ENCODE peak calls at places on chromosomes 3 and 15, in six cellular contexts. T is CD8-positive, alpha-beta T cell; S is EL; Q is NCI-H524; M is astrocyte of the spinal cord; L is stimulated activated CD4-positive, alpha-beta T cell treated with anti-CD3 and anti-CD28 coated beads, Interleukin-15, amount 100 ng/mL, for 1 hour. O is an unnamed sample.

GRCh38 chr15:31381801-31382692 is 55.4 kb downstream of the KLF13 start:
- DNase-seq in T (no peak), S (no peak), Q (no peak), M (no peak), L (no peak), O (no peak)

GRCh38 chr3:14234197-14235002 is 55.8 kb downstream of the LSM3 start:
- DNase-seq in T (no peak), S (no peak), Q (no peak), M (no peak), L (no peak), O (no peak)

GRCh38 chr3:50352762-50353161 is 2.1 kb downstream of the CYB561D2 start:
- DNase-seq in T (no peak), S (peak; percentile 38), Q (no peak), M (no peak), L (no peak), O (no peak)

GRCh38 chr3:101182734-101183133 is 137.6 kb downstream of the IMPG2 start:
- DNase-seq in T (no peak), S (peak; percentile 71), Q (no peak), M (no peak), L (no peak), O (peak; percentile 78)

GRCh38 chr15:39852237-39852636 is 67.8 kb downstream of the GPR176 start:
- DNase-seq in T (no peak), S (peak; percentile 59), Q (no peak), M (peak; percentile 52), L (no peak), O (peak; percentile 93)

GRCh38 chr15:53512029-53512428 is 247.4 kb downstream of the WDR72 start:
- DNase-seq in T (no peak), S (no peak), Q (peak; percentile 13), M (no peak), L (no peak), O (no peak)

GRCh38 chr15:91807122-91807521 is 46.4 kb upstream of the SLCO3A1 start:
- DNase-seq in T (no peak), S (no peak), Q (no peak), M (no peak), L (no peak), O (no peak)

GRCh38 chr3:57961828-57962447 is 46.3 kb upstream of the FLNB start:
- DNase-seq in T (no peak), S (peak; percentile 62), Q (peak; percentile 42), M (peak; percentile 52), L (no peak), O (peak; percentile 73)

GRCh38 chr15:54594115-54594514 is 602.6 kb downstream of the RSL24D1 start:
- DNase-seq in T (no peak), S (no peak), Q (no peak), M (no peak), L (no peak), O (no peak)

GRCh38 chr15:66285462-66286280 is 7.7 kb upstream of the DIS3L start:
- DNase-seq in T (no peak), S (no peak), Q (no peak), M (no peak), L (no peak), O (peak; percentile 3)

GRCh38 chr3:188185717-188186236 is 31.8 kb downstream of the LPP start:
- DNase-seq in T (no peak), S (no peak), Q (no peak), M (peak; percentile 42), L (no peak), O (no peak)

GRCh38 chr15:50906954-50907865 is 1.3 kb upstream of the AP4E1 start:
- DNase-seq in T (peak; percentile 87), S (no peak), Q (no peak), M (no peak), L (peak; percentile 44), O (no peak)